ENCODE peak calls at places on chromosomes 12 and 14, in seven cellular contexts. W is fibroblast of lung; R is astrocyte of the cerebellum; B is CD8-positive, alpha-beta memory T cell; I is HCEC 1CT; E is GM19239; S is NCI-H1436. O is an unnamed sample.

GRCh38 chr14:95146079-95146771 is 11.1 kb downstream of the DICER1 start:
- DNase-seq in W (no peak), R (no peak), B (no peak), I (no peak), E (no peak), S (no peak), O (no peak)

GRCh38 chr14:73058923-73059311 is 583 bp downstream of the RBM25 start:
- DNase-seq in W (peak), R (no peak), B (no peak), I (peak), E (peak), S (no peak), O (no peak)

GRCh38 chr14:69268763-69269162 is 8.8 kb downstream of the GALNT16 start:
- DNase-seq in W (peak), R (no peak), B (no peak), I (peak), E (no peak), S (no peak), O (no peak)

GRCh38 chr12:14418526-14418925 is 53.0 kb downstream of the ATF7IP start:
- DNase-seq in W (peak), R (no peak), B (no peak), I (peak), E (no peak), S (no peak), O (peak)

GRCh38 chr14:29805415-29806123 is 122.1 kb downstream of the PRKD1 start:
- DNase-seq in W (peak), R (peak), B (no peak), I (peak), E (no peak), S (peak), O (no peak)

GRCh38 chr12:11581179-11581755 is 68.2 kb upstream of the ETV6 start:
- DNase-seq in W (peak), R (peak), B (peak), I (peak), E (no peak), S (peak), O (peak)

GRCh38 chr12:48569946-48570345 is at the start of gene LALBA:
- DNase-seq in W (no peak), R (no peak), B (no peak), I (no peak), E (no peak), S (no peak), O (no peak)

GRCh38 chr14:105486974-105487448 is 325 bp downstream of the CRIP1 start:
- DNase-seq in W (no peak), R (no peak), B (peak), I (no peak), E (no peak), S (peak), O (peak)

GRCh38 chr14:70803321-70804110 is 5.8 kb downstream of the MAP3K9 start:
- DNase-seq in W (no peak), R (no peak), B (no peak), I (no peak), E (no peak), S (no peak), O (no peak)

GRCh38 chr12:27361372-27361771 is 28.7 kb downstream of the BMAL2 start:
- DNase-seq in W (peak), R (no peak), B (no peak), I (peak), E (no peak), S (no peak), O (no peak)

GRCh38 chr14:75334191-75335051 is 55.8 kb downstream of the FOS start:
- DNase-seq in W (no peak), R (no peak), B (peak), I (no peak), E (no peak), S (no peak), O (peak)

GRCh38 chr14:26180221-26180620 is 417.6 kb downstream of the NOVA1 start:
- DNase-seq in W (no peak), R (no peak), B (no peak), I (no peak), E (no peak), S (no peak), O (no peak)

GRCh38 chr12:26052652-26053051 is 72.2 kb downstream of the BHLHE41 start:
- DNase-seq in W (no peak), R (no peak), B (no peak), I (peak), E (no peak), S (no peak), O (no peak)

GRCh38 chr12:68958337-68958736 is 25.4 kb upstream of the CPM start:
- DNase-seq in W (no peak), R (no peak), B (no peak), I (no peak), E (peak), S (no peak), O (no peak)

GRCh38 chr12:58920956-58921861 is 905 bp upstream of the LRIG3 start:
- DNase-seq in W (no peak), R (no peak), B (no peak), I (no peak), E (no peak), S (no peak), O (no peak)

GRCh38 chr14:100156776-100157175 is 2.7 kb downstream of the DEGS2 start:
- DNase-seq in W (no peak), R (no peak), B (no peak), I (no peak), E (no peak), S (no peak), O (no peak)

GRCh38 chr12:120100630-120101029 is 15.9 kb downstream of the RAB35 start:
- DNase-seq in W (peak), R (no peak), B (no peak), I (no peak), E (no peak), S (no peak), O (no peak)

O was measured in central memory CD4-positive, alpha-beta T cell.